ENCODE peak calls at places on chromosomes 12 and 14, in seven cellular contexts. G is K562, N is SK-N-SH, D is GM12878, J is GM12891, X is HepG2, Q is H1. I is an unnamed sample.

GRCh38 chr14:68468437-68469207 is 324.2 kb downstream of the ZFP36L1 start:
- DNase-seq in G (no peak), N (no peak), D (no peak), J (no peak), X (no peak), Q (no peak), I (no peak)

GRCh38 chr12:62817556-62818271 is 117.2 kb downstream of the PPM1H start:
- DNase-seq in G (peak), N (no peak), D (no peak), J (no peak), X (no peak), Q (no peak), I (no peak)

GRCh38 chr12:43893670-43894069 is 57.8 kb downstream of the TMEM117 start:
- DNase-seq in G (no peak), N (no peak), D (no peak), J (no peak), X (no peak), Q (no peak), I (no peak)

GRCh38 chr12:82866946-82867345 is 180.2 kb downstream of the TMTC2 start:
- DNase-seq in G (no peak), N (peak), D (no peak), J (no peak), X (no peak), Q (no peak), I (no peak)

GRCh38 chr14:89017417-89017816 is 193.0 kb downstream of the TTC8 start:
- DNase-seq in G (no peak), N (no peak), D (no peak), J (no peak), X (no peak), Q (no peak), I (no peak)

GRCh38 chr12:91133871-91134270 is 22.6 kb upstream of the LUM start:
- DNase-seq in G (no peak), N (no peak), D (no peak), J (no peak), X (no peak), Q (no peak), I (no peak)

GRCh38 chr14:26730929-26731618 is 133.2 kb upstream of the NOVA1 start:
- DNase-seq in G (peak), N (peak), D (no peak), J (no peak), X (no peak), Q (peak), I (no peak)

GRCh38 chr14:46580941-46581671 is 70.5 kb downstream of the RPL10L start:
- DNase-seq in G (peak), N (peak), D (no peak), J (peak), X (peak), Q (peak), I (no peak)

GRCh38 chr12:75792687-75793086 is 238.9 kb downstream of the PHLDA1 start:
- DNase-seq in G (no peak), N (no peak), D (no peak), J (no peak), X (no peak), Q (no peak), I (no peak)

GRCh38 chr12:46983959-46984833 is 95.2 kb upstream of the PCED1B start:
- DNase-seq in G (peak), N (peak), D (peak), J (peak), X (peak), Q (peak), I (peak)

GRCh38 chr12:26239127-26239500 is 43.7 kb downstream of the SSPN start:
- DNase-seq in G (no peak), N (no peak), D (no peak), J (no peak), X (no peak), Q (no peak), I (no peak)

GRCh38 chr14:22689186-22689585 is 45.0 kb upstream of the OR6J1 start:
- DNase-seq in G (peak), N (no peak), D (no peak), J (no peak), X (peak), Q (no peak), I (no peak)

GRCh38 chr12:91506461-91506860 is 323.8 kb upstream of the DCN start:
- DNase-seq in G (no peak), N (no peak), D (no peak), J (no peak), X (no peak), Q (no peak), I (no peak)

GRCh38 chr12:21666722-21667121 is 9.1 kb upstream of the LDHB start:
- DNase-seq in G (no peak), N (no peak), D (no peak), J (no peak), X (no peak), Q (no peak), I (no peak)

GRCh38 chr12:54759751-54760150 is 94.6 kb upstream of the MUCL1 start:
- DNase-seq in G (peak), N (no peak), D (peak), J (no peak), X (peak), Q (peak), I (no peak)

GRCh38 chr14:61147898-61148549 is 133.1 kb downstream of the TMEM30B start:
- DNase-seq in G (no peak), N (no peak), D (no peak), J (no peak), X (peak), Q (no peak), I (no peak)

GRCh38 chr12:107622005-107622404 is 63.6 kb upstream of the PWP1 start:
- DNase-seq in G (peak), N (peak), D (no peak), J (no peak), X (peak), Q (peak), I (no peak)

GRCh38 chr12:48779869-48780268 is 9.0 kb downstream of the ADCY6 start:
- DNase-seq in G (peak), N (no peak), D (no peak), J (no peak), X (no peak), Q (no peak), I (no peak)

GRCh38 chr12:120470150-120470817 is 736 bp upstream of the SRSF9 start:
- DNase-seq in G (no peak), N (no peak), D (no peak), J (no peak), X (peak), Q (no peak), I (no peak)

GRCh38 chr12:97951239-97951638 is 488.6 kb downstream of the RMST start:
- DNase-seq in G (no peak), N (no peak), D (no peak), J (no peak), X (no peak), Q (no peak), I (no peak)

GRCh38 chr14:52397844-52398243 is 83.7 kb downstream of the PTGER2 start:
- DNase-seq in G (no peak), N (no peak), D (no peak), J (no peak), X (no peak), Q (no peak), I (no peak)

GRCh38 chr14:36823651-36824050 is 162.0 kb downstream of the PAX9 start:
- DNase-seq in G (no peak), N (no peak), D (no peak), J (no peak), X (no peak), Q (no peak), I (no peak)

GRCh38 chr12:54352022-54352531 is 12.2 kb downstream of the GPR84 start:
- DNase-seq in G (peak), N (peak), D (no peak), J (no peak), X (no peak), Q (peak), I (no peak)

GRCh38 chr14:42174357-42174756 is 567.7 kb downstream of the LRFN5 start:
- DNase-seq in G (no peak), N (no peak), D (no peak), J (no peak), X (no peak), Q (no peak), I (no peak)

GRCh38 chr12:113239288-113239771 is 18.1 kb downstream of the TPCN1 start:
- DNase-seq in G (no peak), N (no peak), D (no peak), J (no peak), X (no peak), Q (no peak), I (no peak)

GRCh38 chr12:132887513-132888341 is at the start of gene CHFR:
- DNase-seq in G (peak), N (peak), D (peak), J (peak), X (peak), Q (peak), I (peak)

GRCh38 chr12:3553221-3553620 is 62.2 kb downstream of the PRMT8 start:
- DNase-seq in G (no peak), N (no peak), D (no peak), J (no peak), X (no peak), Q (no peak), I (no peak)

GRCh38 chr14:59850458-59850857 is 20.1 kb downstream of the RTN1 start:
- DNase-seq in G (no peak), N (no peak), D (no peak), J (no peak), X (no peak), Q (no peak), I (no peak)

GRCh38 chr12:3129301-3130052 is 52.3 kb downstream of the TSPAN9 start:
- DNase-seq in G (no peak), N (no peak), D (peak), J (no peak), X (no peak), Q (no peak), I (no peak)

GRCh38 chr12:108691154-108691994 is 39.9 kb downstream of the CORO1C start:
- DNase-seq in G (peak), N (peak), D (peak), J (peak), X (peak), Q (peak), I (no peak)

GRCh38 chr12:121996050-121996944 is 25.4 kb upstream of the BCL7A start:
- DNase-seq in G (peak), N (no peak), D (no peak), J (no peak), X (peak), Q (no peak), I (no peak)
- TF ChIP-seq TAF1 in G (no peak), N (no peak), D (no peak), J (no peak), X (no peak), Q (no peak), I (no peak)

GRCh38 chr12:106227641-106228319 is 20.0 kb downstream of the CKAP4 start:
- DNase-seq in G (no peak), N (no peak), D (no peak), J (no peak), X (peak), Q (no peak), I (no peak)
- TF ChIP-seq TAF1 in G (no peak), N (no peak), D (no peak), J (no peak), X (no peak), Q (no peak), I (no peak)

GRCh38 chr12:29983917-29984316 is 200.2 kb upstream of the TMTC1 start:
- DNase-seq in G (no peak), N (no peak), D (no peak), J (no peak), X (no peak), Q (no peak), I (no peak)
- TF ChIP-seq TAF1 in G (no peak), N (no peak), D (no peak), J (no peak), X (no peak), Q (no peak), I (no peak)

GRCh38 chr12:122951406-122951805 is 14.9 kb downstream of the ABCB9 start:
- DNase-seq in G (peak), N (no peak), D (no peak), J (no peak), X (peak), Q (no peak), I (no peak)

GRCh38 chr12:122950276-122950675 is 16.0 kb downstream of the ABCB9 start:
- DNase-seq in G (no peak), N (peak), D (no peak), J (no peak), X (no peak), Q (no peak), I (no peak)

GRCh38 chr12:122949816-122950215 is 16.4 kb downstream of the ABCB9 start:
- DNase-seq in G (no peak), N (peak), D (no peak), J (no peak), X (no peak), Q (no peak), I (no peak)

GRCh38 chr12:122948605-122949004 is 17.7 kb downstream of the ABCB9 start:
- DNase-seq in G (no peak), N (no peak), D (no peak), J (no peak), X (no peak), Q (no peak), I (no peak)

GRCh38 chr12:122949405-122949804 is 16.9 kb downstream of the ABCB9 start:
- DNase-seq in G (no peak), N (peak), D (no peak), J (no peak), X (no peak), Q (no peak), I (no peak)
- TF ChIP-seq TAF1 in G (no peak), N (no peak), D (no peak), J (no peak), X (no peak), Q (no peak), I (no peak)

GRCh38 chr12:13120431-13120830 is 17.0 kb upstream of the GSG1 start:
- DNase-seq in G (no peak), N (no peak), D (no peak), J (no peak), X (no peak), Q (no peak), I (no peak)
- TF ChIP-seq TAF1 in G (no peak), N (no peak), D (no peak), J (no peak), X (no peak), Q (no peak), I (no peak)

DNA sequence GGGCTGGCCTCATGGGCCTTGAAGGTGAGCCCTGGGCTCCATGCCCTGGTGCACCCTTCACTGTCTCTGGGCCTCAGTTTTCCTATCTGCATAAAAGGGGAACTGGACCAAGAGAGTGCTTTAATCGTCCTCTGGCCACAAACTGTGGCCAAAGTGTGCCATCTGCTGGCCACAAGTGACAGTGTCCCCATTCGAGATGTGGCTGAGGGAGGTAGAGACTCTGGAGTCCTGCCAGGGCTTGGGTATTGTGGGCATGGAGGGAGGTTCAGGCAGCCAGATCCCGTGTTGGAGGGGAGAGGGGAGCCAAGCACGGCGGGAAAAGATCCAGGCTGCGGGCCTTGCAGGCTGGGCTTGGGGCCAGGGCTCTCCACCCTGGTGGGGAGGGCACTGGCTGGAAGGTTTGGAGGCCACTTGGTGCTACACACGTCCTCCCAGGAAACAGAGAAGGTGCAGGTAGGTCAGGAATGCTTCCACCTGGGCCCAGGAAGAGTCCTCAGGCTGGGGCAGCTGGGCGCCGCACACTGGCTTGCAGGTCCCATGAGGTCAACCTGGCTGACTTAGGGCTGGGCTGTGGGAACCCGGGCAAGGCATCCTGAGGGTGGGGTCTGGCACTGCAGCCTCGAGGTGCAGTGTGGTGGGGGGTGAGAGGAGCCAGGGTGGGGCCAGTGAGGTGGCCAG is 7.3 kb upstream of the KIF26A start:
- DNase-seq in G (no peak), N (peak), D (no peak), J (no peak), X (peak), Q (peak), I (no peak)
- TF ChIP-seq TAF1 in G (no peak), N (no peak), D (no peak), J (no peak), X (no peak), Q (no peak), I (no peak)

I was measured in GM12892.